ENCODE peak calls at places on chromosomes 5 and 9, in six cellular contexts. One of them, this sample, is unnamed.

GRCh38 chr9:21326526-21327139 is 8.6 kb downstream of the KLHL9 start:
- DNase-seq in GM12878: peak
- DNase-seq in GM23338: peak
- DNase-seq in coronary artery: no peak
- DNase-seq in transverse colon: no peak
- DNase-seq in AG09319: no peak
- DNase-seq in this sample: peak

GRCh38 chr5:137858223-137858916 is 9.3 kb upstream of the MYOT start:
- DNase-seq in GM12878: peak
- DNase-seq in GM23338: no peak
- DNase-seq in coronary artery: no peak
- DNase-seq in transverse colon: no peak
- DNase-seq in AG09319: peak
- DNase-seq in this sample: peak

GRCh38 chr9:97900738-97901565 is 21.3 kb downstream of the TRMO start:
- DNase-seq in GM12878: no peak
- DNase-seq in GM23338: peak
- DNase-seq in coronary artery: no peak
- DNase-seq in transverse colon: no peak
- DNase-seq in AG09319: no peak
- DNase-seq in this sample: peak

GRCh38 chr5:125326114-125326513 is 579.7 kb upstream of the ZNF608 start:
- DNase-seq in GM12878: no peak
- DNase-seq in GM23338: no peak
- DNase-seq in coronary artery: no peak
- DNase-seq in transverse colon: peak
- DNase-seq in AG09319: peak
- DNase-seq in this sample: peak

GRCh38 chr9:77561321-77562020 is 86.7 kb downstream of the GNA14 start:
- DNase-seq in GM12878: no peak
- DNase-seq in GM23338: no peak
- DNase-seq in coronary artery: no peak
- DNase-seq in transverse colon: no peak
- DNase-seq in AG09319: no peak
- DNase-seq in this sample: no peak

GRCh38 chr5:177498013-177498847 is 826 bp upstream of the PDLIM7 start:
- DNase-seq in GM12878: no peak
- DNase-seq in GM23338: peak
- DNase-seq in coronary artery: no peak
- DNase-seq in transverse colon: peak
- DNase-seq in AG09319: no peak
- DNase-seq in this sample: no peak

GRCh38 chr9:86126998-86127972 is 27.9 kb upstream of the GOLM1 start:
- DNase-seq in GM12878: no peak
- DNase-seq in GM23338: peak
- DNase-seq in coronary artery: no peak
- DNase-seq in transverse colon: peak
- DNase-seq in AG09319: peak
- DNase-seq in this sample: peak

GRCh38 chr9:22976454-22976853 is 529.8 kb downstream of the DMRTA1 start:
- DNase-seq in GM12878: no peak
- DNase-seq in GM23338: no peak
- DNase-seq in coronary artery: no peak
- DNase-seq in transverse colon: no peak
- DNase-seq in AG09319: no peak
- DNase-seq in this sample: peak

GRCh38 chr9:26535146-26535545 is 357.5 kb downstream of the CAAP1 start:
- DNase-seq in GM12878: no peak
- DNase-seq in GM23338: no peak
- DNase-seq in coronary artery: no peak
- DNase-seq in transverse colon: no peak
- DNase-seq in AG09319: no peak
- DNase-seq in this sample: no peak

GRCh38 chr5:108654042-108654441 is 93.7 kb upstream of the FER start:
- DNase-seq in GM12878: no peak
- DNase-seq in GM23338: no peak
- DNase-seq in coronary artery: no peak
- DNase-seq in transverse colon: no peak
- DNase-seq in AG09319: no peak
- DNase-seq in this sample: no peak

GRCh38 chr5:58582004-58582403 is 871 bp upstream of the RAB3C start:
- DNase-seq in GM12878: no peak
- DNase-seq in GM23338: peak
- DNase-seq in coronary artery: no peak
- DNase-seq in transverse colon: no peak
- DNase-seq in AG09319: no peak
- DNase-seq in this sample: no peak

GRCh38 chr5:151531581-151531980 is 59.5 kb downstream of the FAT2 start:
- DNase-seq in GM12878: no peak
- DNase-seq in GM23338: no peak
- DNase-seq in coronary artery: peak
- DNase-seq in transverse colon: no peak
- DNase-seq in AG09319: no peak
- DNase-seq in this sample: no peak

GRCh38 chr5:120538149-120538548 is 74.0 kb downstream of the PRR16 start:
- DNase-seq in GM12878: no peak
- DNase-seq in GM23338: no peak
- DNase-seq in coronary artery: no peak
- DNase-seq in transverse colon: no peak
- DNase-seq in AG09319: no peak
- DNase-seq in this sample: peak

GRCh38 chr5:119323630-119324000 is 32.2 kb upstream of the TNFAIP8 start:
- DNase-seq in GM12878: no peak
- DNase-seq in GM23338: no peak
- DNase-seq in coronary artery: no peak
- DNase-seq in transverse colon: no peak
- DNase-seq in AG09319: no peak
- DNase-seq in this sample: peak

GRCh38 chr5:72600401-72600981 is 93.3 kb upstream of the ZNF366 start:
- DNase-seq in GM12878: no peak
- DNase-seq in GM23338: no peak
- DNase-seq in coronary artery: no peak
- DNase-seq in transverse colon: peak
- DNase-seq in AG09319: no peak
- DNase-seq in this sample: peak

GRCh38 chr9:129834489-129835127 is 467 bp downstream of the C9orf78 start:
- DNase-seq in GM12878: no peak
- DNase-seq in GM23338: no peak
- DNase-seq in coronary artery: no peak
- DNase-seq in transverse colon: peak
- DNase-seq in AG09319: no peak
- DNase-seq in this sample: no peak

GRCh38 chr5:38576442-38576841 is 20.0 kb upstream of the LIFR start:
- DNase-seq in GM12878: no peak
- DNase-seq in GM23338: no peak
- DNase-seq in coronary artery: no peak
- DNase-seq in transverse colon: no peak
- DNase-seq in AG09319: no peak
- DNase-seq in this sample: no peak

DNA sequence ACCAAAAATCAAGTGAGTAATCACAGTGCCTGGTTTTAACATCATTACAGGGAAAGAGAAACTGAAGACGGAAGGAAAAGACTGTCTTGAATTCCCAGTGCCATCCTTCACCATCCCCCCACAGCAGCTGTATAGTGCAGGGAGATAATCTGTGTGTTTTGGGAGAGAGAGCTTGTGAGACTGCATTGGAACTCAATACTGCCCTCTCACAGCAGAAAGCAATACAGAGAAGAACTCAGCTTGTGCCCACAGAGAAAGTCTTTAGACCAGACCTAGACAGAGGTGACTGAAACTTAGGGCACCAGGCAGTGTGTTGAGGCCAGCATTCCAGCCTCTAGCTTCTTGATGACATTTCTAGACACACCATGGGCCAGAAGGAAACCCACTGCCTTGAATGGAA is 754.7 kb upstream of the CDH6 start:
- DNase-seq in GM12878: no peak
- DNase-seq in GM23338: peak
- DNase-seq in coronary artery: no peak
- DNase-seq in transverse colon: no peak
- DNase-seq in AG09319: no peak
- DNase-seq in this sample: no peak
- TF ChIP-seq CTCF in GM12878: no peak
- TF ChIP-seq CTCF in GM23338: no peak
- TF ChIP-seq CTCF in coronary artery: no peak
- TF ChIP-seq CTCF in transverse colon: no peak
- TF ChIP-seq CTCF in AG09319: no peak
- TF ChIP-seq CTCF in this sample: no peak

GRCh38 chr5:141636413-141637265 is at the start of the genes HDAC3 and RELL2:
- DNase-seq in GM12878: no peak
- DNase-seq in GM23338: peak
- DNase-seq in coronary artery: peak
- DNase-seq in transverse colon: peak
- DNase-seq in AG09319: peak
- DNase-seq in this sample: peak
- TF ChIP-seq CTCF in GM12878: no peak
- TF ChIP-seq CTCF in GM23338: no peak
- TF ChIP-seq CTCF in coronary artery: no peak
- TF ChIP-seq CTCF in transverse colon: no peak
- TF ChIP-seq CTCF in AG09319: no peak
- TF ChIP-seq CTCF in this sample: no peak

GRCh38 chr9:126226991-126227937 is 99.4 kb upstream of the MVB12B start:
- DNase-seq in GM12878: no peak
- DNase-seq in GM23338: no peak
- DNase-seq in coronary artery: no peak
- DNase-seq in transverse colon: no peak
- DNase-seq in AG09319: no peak
- DNase-seq in this sample: no peak
- TF ChIP-seq CTCF in GM12878: no peak
- TF ChIP-seq CTCF in GM23338: no peak
- TF ChIP-seq CTCF in coronary artery: no peak
- TF ChIP-seq CTCF in transverse colon: no peak
- TF ChIP-seq CTCF in AG09319: no peak
- TF ChIP-seq CTCF in this sample: no peak

DNA sequence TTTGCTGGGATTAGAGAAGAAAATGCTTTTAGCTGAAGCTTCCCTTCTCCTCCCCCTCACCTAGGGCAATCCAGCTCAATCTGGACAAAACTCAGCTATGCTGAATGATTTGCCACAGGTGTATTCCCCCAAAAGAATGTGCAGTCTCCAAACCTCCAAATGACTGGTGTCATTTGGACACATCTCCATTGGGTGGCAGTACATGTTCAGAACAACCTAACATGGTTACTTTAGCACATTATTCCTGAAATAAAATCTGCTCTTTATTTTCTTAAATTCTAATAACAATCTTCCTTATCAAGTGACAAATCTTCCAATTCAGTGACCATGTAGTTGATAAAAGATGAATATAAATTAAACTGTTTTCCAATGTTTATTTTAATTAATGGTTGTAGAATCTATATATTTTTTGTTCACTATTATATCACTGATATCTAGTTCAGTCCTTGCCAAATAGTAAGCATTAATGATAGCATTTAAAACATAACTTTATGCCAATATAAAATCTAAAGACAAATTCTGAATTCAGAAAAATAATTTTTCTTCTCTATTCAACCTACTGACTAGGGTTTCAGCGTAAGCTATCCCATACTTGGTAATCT is 61.3 kb upstream of the MOCS2 start:
- DNase-seq in GM12878: no peak
- DNase-seq in GM23338: peak
- DNase-seq in coronary artery: no peak
- DNase-seq in transverse colon: peak
- DNase-seq in AG09319: no peak
- DNase-seq in this sample: peak
- TF ChIP-seq CTCF in GM12878: peak
- TF ChIP-seq CTCF in GM23338: peak
- TF ChIP-seq CTCF in coronary artery: peak
- TF ChIP-seq CTCF in transverse colon: peak
- TF ChIP-seq CTCF in AG09319: peak
- TF ChIP-seq CTCF in this sample: peak

DNA sequence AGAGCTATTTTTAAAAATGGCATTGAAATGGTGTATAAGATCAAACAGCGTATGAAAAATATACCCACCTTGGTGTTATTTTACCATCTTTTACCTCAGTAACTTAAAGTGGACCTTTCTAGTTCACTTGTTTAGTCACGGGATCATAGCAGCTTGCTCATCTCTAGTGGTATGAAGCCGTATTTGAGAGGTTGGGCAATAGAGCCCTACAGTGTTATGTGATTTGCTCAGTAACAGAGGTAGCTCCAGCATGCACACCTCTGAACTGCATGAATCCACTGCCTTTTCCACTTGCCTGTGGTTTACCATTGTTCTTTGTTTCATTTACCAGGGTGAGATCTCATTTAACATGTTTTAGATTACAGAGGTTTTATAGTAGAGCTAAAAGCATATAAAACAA is 134.4 kb downstream of the ATG10 start:
- DNase-seq in GM12878: no peak
- DNase-seq in GM23338: peak
- DNase-seq in coronary artery: no peak
- DNase-seq in transverse colon: no peak
- DNase-seq in AG09319: no peak
- DNase-seq in this sample: no peak
- TF ChIP-seq CTCF in GM12878: no peak
- TF ChIP-seq CTCF in GM23338: no peak
- TF ChIP-seq CTCF in coronary artery: no peak
- TF ChIP-seq CTCF in transverse colon: no peak
- TF ChIP-seq CTCF in AG09319: no peak
- TF ChIP-seq CTCF in this sample: no peak

GRCh38 chr9:928363-929042 is 48.0 kb upstream of the DMRT3 start:
- DNase-seq in GM12878: no peak
- DNase-seq in GM23338: peak
- DNase-seq in coronary artery: no peak
- DNase-seq in transverse colon: peak
- DNase-seq in AG09319: no peak
- DNase-seq in this sample: no peak
- TF ChIP-seq CTCF in GM12878: peak
- TF ChIP-seq CTCF in GM23338: peak
- TF ChIP-seq CTCF in coronary artery: no peak
- TF ChIP-seq CTCF in transverse colon: peak
- TF ChIP-seq CTCF in AG09319: peak
- TF ChIP-seq CTCF in this sample: peak

GRCh38 chr5:113267361-113267900 is 167.4 kb downstream of the TSSK1B start:
- DNase-seq in GM12878: no peak
- DNase-seq in GM23338: no peak
- DNase-seq in coronary artery: no peak
- DNase-seq in transverse colon: no peak
- DNase-seq in AG09319: no peak
- DNase-seq in this sample: no peak
- TF ChIP-seq CTCF in GM12878: no peak
- TF ChIP-seq CTCF in GM23338: no peak
- TF ChIP-seq CTCF in coronary artery: no peak
- TF ChIP-seq CTCF in transverse colon: no peak
- TF ChIP-seq CTCF in AG09319: no peak
- TF ChIP-seq CTCF in this sample: no peak

GRCh38 chr9:109903515-109904138 is 123.6 kb downstream of the PALM2AKAP2 start:
- DNase-seq in GM12878: no peak
- DNase-seq in GM23338: peak
- DNase-seq in coronary artery: no peak
- DNase-seq in transverse colon: peak
- DNase-seq in AG09319: peak
- DNase-seq in this sample: peak
- TF ChIP-seq CTCF in GM12878: peak
- TF ChIP-seq CTCF in GM23338: peak
- TF ChIP-seq CTCF in coronary artery: peak
- TF ChIP-seq CTCF in transverse colon: peak
- TF ChIP-seq CTCF in AG09319: peak
- TF ChIP-seq CTCF in this sample: peak

GRCh38 chr9:119289740-119290139 is 79.5 kb downstream of the BRINP1 start:
- DNase-seq in GM12878: no peak
- DNase-seq in GM23338: peak
- DNase-seq in coronary artery: no peak
- DNase-seq in transverse colon: peak
- DNase-seq in AG09319: peak
- DNase-seq in this sample: peak
- TF ChIP-seq CTCF in GM12878: peak
- TF ChIP-seq CTCF in GM23338: peak
- TF ChIP-seq CTCF in coronary artery: peak
- TF ChIP-seq CTCF in transverse colon: peak
- TF ChIP-seq CTCF in AG09319: peak
- TF ChIP-seq CTCF in this sample: peak